ENCODE peak calls at places on chromosome 6, in four cellular contexts. O, C, W and I are unnamed samples.
A peak's percentile ranks its signal among the peaks of the same experiment; 100 is the strongest.

GRCh38 chr6:111461860-111462259 is 21.2 kb downstream of the REV3L start:
- DNase-seq in O (no peak), C (no peak), W (no peak), I (no peak)

GRCh38 chr6:320351-321157 is 28.3 kb downstream of the DUSP22 start:
- DNase-seq in W (no peak), C (no peak), O (no peak), I (no peak)

GRCh38 chr6:159844737-159845645 is 44.9 kb downstream of the PNLDC1 start:
- DNase-seq in O (no peak), W (no peak), C (no peak), I (no peak)

GRCh38 chr6:21138359-21139094 is 455.0 kb upstream of the SOX4 start:
- DNase-seq in O (no peak), W (no peak), C (no peak), I (peak; percentile 21)

GRCh38 chr6:6701864-6702263 is 113.3 kb downstream of the LY86 start:
- DNase-seq in O (no peak), C (no peak), W (no peak), I (no peak)

GRCh38 chr6:98832282-98833100 is 1.9 kb upstream of the POU3F2 start:
- DNase-seq in W (peak; percentile 89), O (peak; percentile 74), C (peak; percentile 11), I (peak; percentile 84)

GRCh38 chr6:41712651-41713103 is 22.7 kb downstream of the TFEB start:
- DNase-seq in W (peak; percentile 56), C (no peak), O (no peak), I (no peak)

GRCh38 chr6:82691997-82692396 is 328.4 kb downstream of the TPBG start:
- DNase-seq in W (no peak), O (no peak), C (no peak), I (no peak)

GRCh38 chr6:105561501-105561900 is 158.6 kb upstream of the PREP start:
- DNase-seq in C (no peak), O (no peak), W (no peak), I (no peak)

GRCh38 chr6:161074496-161075140 is 83.0 kb downstream of the MAP3K4 start:
- DNase-seq in W (no peak), O (no peak), C (no peak), I (no peak)

GRCh38 chr6:106927531-106928398 is 46.8 kb downstream of the CD24 start:
- DNase-seq in W (peak; percentile 50), O (peak; percentile 21), C (no peak), I (peak; percentile 52)

GRCh38 chr6:156777866-156778614 is 862 bp downstream of the ARID1B start:
- DNase-seq in O (peak; percentile 49), C (no peak), W (peak; percentile 51), I (peak; percentile 77)

GRCh38 chr6:112222111-112222726 is 32.1 kb downstream of the LAMA4 start:
- DNase-seq in W (peak; percentile 82), C (peak; percentile 86), O (peak; percentile 80), I (peak; percentile 85)

DNA sequence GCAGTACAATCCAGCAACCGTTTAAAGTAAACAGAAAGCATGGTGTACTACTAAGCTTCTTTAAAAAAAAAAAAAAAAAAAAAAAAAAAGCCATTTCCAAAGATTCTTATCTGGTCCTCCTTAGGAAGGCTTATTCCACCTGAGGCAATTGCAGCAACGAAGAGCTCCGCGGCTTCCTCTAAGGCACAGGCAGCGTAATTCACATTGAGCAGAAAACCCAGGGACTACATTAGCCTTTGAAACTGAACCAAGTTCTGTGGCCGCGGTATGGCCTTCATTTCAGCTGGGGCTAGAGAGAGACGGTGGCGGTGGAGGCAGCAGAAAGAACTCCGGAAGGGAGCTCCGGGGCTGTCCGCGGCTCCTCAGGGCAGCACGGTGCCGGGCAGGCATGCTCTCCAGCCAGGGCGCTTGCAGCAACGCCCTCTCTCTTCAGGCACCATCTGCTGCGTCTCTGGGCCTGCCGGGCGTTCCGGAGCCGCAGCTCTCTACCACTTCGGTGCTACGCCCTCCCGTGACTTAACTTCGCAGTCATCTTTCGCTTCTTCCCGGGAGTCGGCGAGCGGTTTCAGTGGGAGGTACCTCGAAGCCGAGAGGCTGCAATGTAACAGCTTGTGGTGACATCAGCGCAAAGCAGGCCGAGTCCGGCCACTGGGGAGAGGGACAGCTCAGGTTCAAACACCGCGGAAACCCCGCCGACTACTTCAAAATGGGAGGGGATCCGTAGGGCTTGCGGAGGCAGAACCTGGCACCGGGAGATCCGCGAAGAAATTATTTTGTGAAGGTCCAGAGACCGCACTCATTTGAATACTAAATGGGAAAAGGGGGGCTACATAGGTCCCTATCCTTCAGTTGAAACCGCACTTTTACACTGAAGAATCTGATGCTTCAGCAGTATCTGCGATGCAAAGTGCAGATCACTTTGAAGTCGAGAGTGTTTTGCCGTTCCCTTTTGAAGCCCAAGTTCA is 100.0 kb downstream of the DST start:
- DNase-seq in O (peak; percentile 98), W (peak; percentile 98), C (peak; percentile 95), I (peak; percentile 99)
- TF ChIP-seq CTCF in O (peak; percentile 38), W (peak; percentile 4), C (peak; percentile 49), I (peak; percentile 35)

GRCh38 chr6:157982580-157983438 is 1.1 kb downstream of the SYNJ2 start:
- DNase-seq in C (no peak), W (peak; percentile 59), O (peak; percentile 54), I (peak; percentile 49)

GRCh38 chr6:157982297-157982579 is 575 bp downstream of the SYNJ2 start:
- DNase-seq in W (peak; percentile 46), C (no peak), O (no peak), I (no peak)

GRCh38 chr6:157984165-157984564 is 2.5 kb downstream of the SYNJ2 start:
- DNase-seq in C (no peak), W (no peak), O (peak; percentile 31), I (no peak)

GRCh38 chr6:157984686-157985225 is 3.1 kb downstream of the SYNJ2 start:
- DNase-seq in O (no peak), C (no peak), W (no peak), I (no peak)

GRCh38 chr6:157983439-157984119 is 1.9 kb downstream of the SYNJ2 start:
- DNase-seq in W (no peak), C (no peak), O (peak; percentile 36), I (no peak)
- H3K4me3 ChIP-seq in W (peak overlapping the region; percentile 79), C (peak overlapping the region; percentile 88), O (peak overlapping the region; percentile 73), I (peak overlapping the region; percentile 74)

DNA sequence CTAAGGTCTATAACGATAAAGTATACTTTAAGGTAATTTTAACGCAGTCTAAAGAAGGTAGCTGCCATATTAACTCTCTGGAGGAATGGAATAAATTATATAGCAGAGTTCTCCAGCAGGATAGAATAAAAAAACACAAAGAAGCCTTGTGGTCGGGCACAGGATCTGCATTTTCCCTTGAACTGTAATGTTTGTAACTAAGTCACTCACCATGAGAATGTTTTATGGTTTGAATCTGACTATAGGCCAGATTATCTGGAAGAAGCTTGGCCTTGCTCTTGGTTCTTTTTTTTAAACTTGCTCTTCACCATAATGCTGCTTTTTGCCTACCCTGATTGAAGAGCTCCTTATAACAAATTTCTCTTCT is 238.8 kb upstream of the NOX3 start:
- DNase-seq in C (no peak), O (no peak), W (no peak), I (no peak)
- TF ChIP-seq CTCF in C (no peak), O (no peak), W (no peak), I (no peak)

DNA sequence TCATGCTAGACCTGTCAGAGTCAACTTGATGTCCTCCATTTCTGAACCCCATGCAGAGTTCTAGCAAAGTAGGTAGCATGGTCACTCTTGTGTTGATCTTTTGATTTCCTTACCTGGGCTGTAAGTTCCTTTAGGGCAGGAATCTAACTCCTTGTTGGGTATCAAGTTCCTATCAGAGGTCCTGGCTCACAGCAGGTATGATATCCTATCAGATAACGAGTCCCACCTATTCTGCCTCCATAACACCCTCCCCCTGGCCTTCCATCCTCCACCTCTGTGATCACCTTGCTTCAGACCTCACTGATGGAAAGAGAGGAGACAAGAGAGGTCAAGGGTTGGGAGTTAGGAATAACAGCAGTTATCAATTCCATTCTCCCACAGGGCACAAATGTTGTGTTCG is 76.1 kb downstream of the CDC40 start:
- DNase-seq in O (no peak), W (no peak), C (no peak), I (no peak)
- H3K4me3 ChIP-seq in O (no peak overlapping the region), W (no peak overlapping the region), C (no peak overlapping the region), I (no peak overlapping the region)